ENCODE peak calls at places on chromosomes 13 and 19, in seven cellular contexts. M, G, F, U, H, Q and D are unnamed samples. For H3K36me3, the result is how much of the 10 kb centered on the place peaks cover.

GRCh38 chr13:74891610-74892009 is 590.4 kb downstream of the TBC1D4 start:
- DNase-seq in H (no peak), M (no peak), U (no peak), G (no peak), Q (no peak), F (no peak), D (no peak)

GRCh38 chr19:43316591-43317319 is 36.7 kb upstream of the CD177 start:
- DNase-seq in F (peak), H (no peak), U (no peak), M (no peak), G (peak), Q (no peak), D (no peak)

GRCh38 chr19:53183146-53183545 is 10.0 kb downstream of the ZNF665 start:
- DNase-seq in M (no peak), Q (no peak), F (no peak), U (no peak), G (no peak), H (no peak), D (no peak)

GRCh38 chr19:4897146-4897545 is 5.5 kb downstream of the ARRDC5 start:
- DNase-seq in Q (no peak), M (no peak), F (no peak), G (no peak), U (no peak), H (no peak), D (no peak)

GRCh38 chr13:73715114-73715909 is 418.9 kb downstream of the KLF12 start:
- DNase-seq in M (no peak), H (no peak), Q (no peak), G (no peak), U (no peak), F (no peak), D (peak)

GRCh38 chr19:29622191-29623070 is 16.3 kb downstream of the POP4 start:
- DNase-seq in H (no peak), G (peak), F (peak), Q (no peak), M (no peak), U (no peak), D (no peak)

GRCh38 chr13:109451726-109452125 is 334.7 kb downstream of the IRS2 start:
- DNase-seq in U (no peak), F (no peak), M (no peak), G (peak), H (no peak), Q (no peak), D (peak)

GRCh38 chr13:34682406-34682805 is 259.7 kb upstream of the NBEA start:
- DNase-seq in H (no peak), Q (no peak), F (no peak), G (no peak), M (no peak), U (no peak), D (no peak)

GRCh38 chr19:51030631-51031030 is 4.2 kb downstream of the KLK12 start:
- DNase-seq in F (no peak), H (peak), G (peak), U (no peak), M (no peak), Q (peak), D (no peak)

GRCh38 chr13:65784088-65784816 is 1445.9 kb downstream of the PCDH9 start:
- DNase-seq in F (no peak), G (no peak), M (no peak), U (no peak), Q (no peak), H (peak), D (no peak)

GRCh38 chr19:4186087-4186993 is 3.9 kb downstream of the ANKRD24 start:
- DNase-seq in H (no peak), Q (no peak), U (peak), G (peak), M (peak), F (peak), D (no peak)

GRCh38 chr19:31139871-31140505 is 209.2 kb downstream of the TSHZ3 start:
- DNase-seq in F (no peak), Q (no peak), G (no peak), M (no peak), U (no peak), H (no peak), D (no peak)

GRCh38 chr19:7799640-7800355 is 30.2 kb upstream of the EVI5L start:
- DNase-seq in M (peak), F (peak), U (peak), H (peak), Q (peak), G (peak), D (no peak)

GRCh38 chr13:59318320-59318930 is 845.3 kb downstream of the DIAPH3 start:
- DNase-seq in G (peak), F (peak), Q (no peak), M (peak), U (peak), H (no peak), D (no peak)

GRCh38 chr13:91348906-91349435 is 1.5 kb downstream of the MIR17HG start:
- DNase-seq in M (peak), G (peak), H (peak), U (peak), F (peak), Q (peak), D (peak)

GRCh38 chr19:13981988-13982501 is 24.1 kb downstream of the RFX1 start:
- DNase-seq in U (no peak), F (no peak), Q (no peak), G (no peak), H (no peak), M (no peak), D (no peak)

GRCh38 chr13:101447852-101448251 is 4.6 kb upstream of the ITGBL1 start:
- DNase-seq in M (no peak), F (no peak), H (no peak), G (no peak), Q (no peak), U (no peak), D (no peak)

GRCh38 chr19:49364083-49364687 is 508 bp downstream of the DKKL1 start:
- DNase-seq in Q (no peak), H (no peak), U (peak), M (no peak), F (no peak), G (no peak), D (no peak)

GRCh38 chr13:91058066-91058465 is 289.4 kb upstream of the MIR17HG start:
- DNase-seq in M (no peak), H (no peak), U (no peak), Q (no peak), F (no peak), G (no peak), D (no peak)

GRCh38 chr13:50334092-50334778 is 319.0 kb downstream of the KCNRG start:
- DNase-seq in H (no peak), Q (no peak), F (no peak), U (no peak), M (no peak), G (no peak), D (no peak)

GRCh38 chr13:30257433-30258099 is 49.8 kb downstream of the KATNAL1 start:
- DNase-seq in F (no peak), G (peak), M (no peak), U (no peak), Q (no peak), H (no peak), D (no peak)

GRCh38 chr13:27309967-27310598 is 39.5 kb downstream of the RASL11A start:
- DNase-seq in Q (no peak), H (no peak), F (no peak), M (no peak), U (no peak), G (no peak), D (no peak)

GRCh38 chr19:32537626-32538025 is 43.4 kb upstream of the PDCD5 start:
- DNase-seq in Q (no peak), M (no peak), F (no peak), U (no peak), H (no peak), G (no peak), D (no peak)

GRCh38 chr13:40806241-40806640 is 16.8 kb downstream of the SLC25A15 start:
- DNase-seq in H (no peak), U (no peak), Q (no peak), G (no peak), F (no peak), M (no peak), D (no peak)

GRCh38 chr13:41196620-41197019 is 2.3 kb upstream of the KBTBD7 start:
- DNase-seq in H (no peak), G (no peak), F (no peak), U (no peak), Q (no peak), M (no peak), D (no peak)

GRCh38 chr13:92135509-92135908 is 737.1 kb downstream of the GPC5 start:
- DNase-seq in U (no peak), M (no peak), Q (no peak), G (no peak), H (no peak), F (no peak), D (no peak)

GRCh38 chr19:41437944-41438574 is 1.7 kb downstream of the DMAC2 start:
- DNase-seq in U (peak), M (no peak), H (peak), F (no peak), G (no peak), Q (no peak), D (no peak)
- TF ChIP-seq EP300 in U (no peak), M (no peak), H (no peak), F (no peak), G (no peak), Q (no peak), D (no peak)

GRCh38 chr19:40785526-40785925 is 7.5 kb downstream of the RAB4B start:
- DNase-seq in F (no peak), M (no peak), Q (no peak), U (no peak), G (no peak), H (no peak), D (no peak)
- H3K36me3 ChIP-seq in F (under half), M (under half), Q (under half), U (under half), G (under half), H (under half), D (under half)

DNA sequence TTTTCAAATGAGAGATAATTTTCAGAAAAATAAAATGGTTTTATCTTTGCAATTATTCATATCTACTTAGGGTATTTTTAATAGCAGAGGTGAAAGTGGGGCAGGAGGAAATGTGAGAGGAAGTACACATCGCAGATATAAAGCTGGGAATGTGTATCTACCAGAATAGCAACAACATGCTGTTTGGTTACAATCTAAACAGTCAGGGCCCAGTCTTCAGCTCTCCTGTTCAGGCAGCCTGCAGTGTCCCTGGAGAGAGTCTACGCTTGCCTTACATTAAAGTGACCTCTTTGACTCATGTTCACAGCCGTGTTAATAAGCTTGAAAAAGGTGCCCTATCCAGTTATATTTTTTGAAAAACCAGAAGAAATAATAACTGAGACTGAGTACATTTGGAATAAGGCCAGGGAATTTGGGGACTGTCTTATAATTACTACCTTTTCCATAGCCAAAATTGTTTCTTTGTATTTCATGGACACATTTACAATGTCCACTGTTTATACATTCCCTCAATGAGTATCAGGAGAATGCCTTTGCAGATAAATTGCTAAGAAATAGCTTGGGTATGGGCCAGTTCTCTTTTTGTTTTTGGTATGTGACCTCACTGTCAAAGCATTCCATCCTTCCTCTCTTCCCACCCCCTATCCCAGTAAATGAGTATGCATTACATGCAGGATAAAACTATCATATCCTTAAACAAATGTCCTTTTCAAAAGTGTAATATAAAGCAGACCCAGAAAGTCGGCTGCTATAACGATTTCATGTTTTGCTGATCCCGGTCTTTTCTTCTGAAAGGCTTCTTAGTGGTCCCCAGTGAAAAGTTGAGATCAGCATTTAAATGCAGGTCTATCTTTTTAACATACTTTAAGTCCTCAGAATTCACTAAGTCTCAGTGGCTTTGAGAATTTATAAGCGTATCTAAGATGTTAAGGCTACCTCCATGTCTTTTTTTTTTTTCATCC is 82.6 kb downstream of the PCDH9 start:
- DNase-seq in Q (no peak), H (no peak), M (no peak), F (no peak), G (no peak), U (no peak), D (no peak)
- H3K4me3 ChIP-seq in Q (no peak), H (no peak), M (no peak), F (no peak), G (no peak), U (no peak), D (peak)

GRCh38 chr13:24217601-24218281 is 57.2 kb downstream of the SPATA13 start:
- DNase-seq in G (no peak), M (no peak), Q (no peak), F (peak), U (no peak), H (no peak), D (no peak)
- TF ChIP-seq EP300 in G (no peak), M (no peak), Q (no peak), F (no peak), U (no peak), H (no peak), D (no peak)

DNA sequence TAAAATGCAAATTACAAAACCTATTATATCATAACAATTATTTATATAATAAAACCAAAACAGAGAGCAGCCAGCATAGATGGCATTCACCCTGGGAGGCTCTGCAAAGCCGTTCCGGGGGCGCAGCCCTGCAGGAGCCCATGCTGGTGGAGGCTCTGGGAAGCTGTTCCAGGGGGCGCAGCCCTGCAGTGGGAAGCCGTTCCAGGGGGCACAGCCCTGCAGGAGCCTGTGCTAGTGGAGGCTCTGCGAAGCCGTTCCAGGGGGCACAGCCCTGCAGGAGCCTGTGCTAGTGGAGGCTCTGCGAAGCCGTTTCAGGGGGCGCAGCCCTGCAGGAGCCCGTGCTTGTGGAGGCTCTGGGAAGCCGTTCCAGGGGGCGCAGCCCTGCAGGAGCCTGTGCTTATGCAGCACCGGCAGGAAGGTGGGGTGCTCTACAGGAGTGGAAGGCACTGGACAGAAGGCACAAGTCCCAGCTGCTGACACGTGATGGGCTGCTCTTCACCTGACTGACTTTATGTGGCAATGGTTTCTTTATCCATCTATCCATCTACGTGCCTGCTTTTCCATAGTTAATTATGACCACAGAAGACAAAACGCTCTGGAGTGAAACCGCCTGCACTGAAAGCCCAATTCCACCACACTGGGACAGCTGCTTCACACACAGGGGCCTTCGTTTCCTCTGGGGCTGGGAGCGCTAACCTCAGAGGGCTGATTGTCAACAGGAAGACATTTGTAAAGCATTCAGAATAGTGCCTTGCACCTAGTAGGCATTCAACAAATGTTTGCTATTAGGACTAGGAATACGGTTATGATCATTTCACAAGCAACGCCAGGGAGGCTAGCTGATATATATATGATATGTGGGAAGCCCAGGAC is 23.7 kb downstream of the PCID2 start:
- DNase-seq in Q (no peak), M (no peak), F (no peak), U (no peak), G (no peak), H (no peak), D (no peak)
- H3K36me3 ChIP-seq in Q (half or more), M (under half), F (under half), U (under half), G (half or more), H (half or more), D (half or more)

GRCh38 chr13:99969934-99970760 is 1.4 kb downstream of the ZIC5 start:
- DNase-seq in H (no peak), U (peak), M (no peak), F (no peak), Q (no peak), G (no peak), D (no peak)

GRCh38 chr13:99968521-99969367 is 2.8 kb downstream of the ZIC5 start:
- DNase-seq in H (peak), Q (no peak), U (peak), G (peak), M (no peak), F (peak), D (no peak)

GRCh38 chr13:99969368-99969933 is 2.1 kb downstream of the ZIC5 start:
- DNase-seq in U (no peak), G (peak), M (no peak), Q (no peak), F (no peak), H (no peak), D (no peak)

GRCh38 chr13:99967498-99967883 is 4.1 kb downstream of the ZIC5 start:
- DNase-seq in F (no peak), M (no peak), Q (no peak), G (peak), H (no peak), U (no peak), D (no peak)

DNA sequence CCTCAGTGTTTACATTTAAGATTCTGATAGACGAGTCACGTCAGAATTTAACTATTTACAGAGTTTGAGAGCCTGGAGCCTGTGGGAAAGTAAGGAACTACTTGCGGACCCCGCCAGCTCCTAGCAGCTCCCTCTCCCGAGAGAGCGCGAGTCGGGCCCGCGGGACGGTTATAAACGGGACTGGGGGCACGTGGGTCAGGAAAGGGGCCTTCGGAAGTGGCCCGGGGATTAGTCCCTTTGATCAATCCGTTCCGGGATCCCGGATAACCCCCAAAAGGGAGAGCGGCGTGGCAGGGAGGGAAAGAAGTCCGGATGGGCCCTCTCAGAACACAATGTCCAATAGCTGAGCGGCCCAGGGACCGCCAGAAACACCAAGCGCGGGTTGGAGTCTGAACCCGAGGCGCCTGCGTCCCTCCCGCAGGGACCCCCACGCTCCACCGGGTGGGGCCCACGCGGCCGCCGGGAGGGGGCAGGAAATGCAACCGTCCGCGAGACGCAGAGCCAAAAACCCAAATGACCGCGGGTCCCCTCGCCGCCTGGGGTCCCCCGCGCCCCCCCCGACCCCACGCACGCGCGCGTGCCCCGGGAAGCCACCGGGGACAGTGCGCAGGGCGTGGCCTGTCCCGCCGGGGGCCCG is 3.6 kb downstream of the ZIC5 start:
- DNase-seq in M (no peak), Q (no peak), F (no peak), H (peak), U (no peak), G (peak), D (no peak)
- H3K4me3 ChIP-seq in M (no peak), Q (peak), F (peak), H (peak), U (peak), G (no peak), D (peak)

GRCh38 chr19:17095141-17095919 is 19.8 kb downstream of the MYO9B start:
- DNase-seq in H (peak), U (no peak), F (peak), M (no peak), G (no peak), Q (no peak), D (no peak)
- TF ChIP-seq EP300 in H (no peak), U (no peak), F (no peak), M (no peak), G (no peak), Q (no peak), D (no peak)

GRCh38 chr19:810077-810855 is 11.5 kb downstream of the PLPPR3 start:
- DNase-seq in F (no peak), H (no peak), U (peak), M (no peak), Q (no peak), G (no peak), D (no peak)
- H3K36me3 ChIP-seq in F (half or more), H (half or more), U (under half), M (half or more), Q (half or more), G (half or more), D (half or more)

GRCh38 chr19:34403784-34404108 is 453 bp upstream of the PDCD2L start:
- DNase-seq in G (no peak), M (no peak), H (no peak), U (no peak), Q (no peak), F (no peak), D (no peak)
- H3K4me3 ChIP-seq in G (peak), M (peak), H (peak), U (peak), Q (peak), F (peak), D (peak)